ENCODE peak calls at places on chromosomes 13 and 19, in six cellular contexts. Z, C, Q, R, F and V are unnamed samples.

GRCh38 chr19:7722231-7722651 is 9.7 kb downstream of the CLEC4G start:
- DNase-seq in Z (no peak), C (no peak), Q (peak; percentile 75), R (no peak), F (no peak), V (no peak)

GRCh38 chr13:36986462-36987240 is 12.5 kb downstream of the ALG5 start:
- DNase-seq in Z (no peak), C (no peak), Q (no peak), R (no peak), F (peak; percentile 26), V (no peak)

GRCh38 chr13:43124495-43124894 is 101.1 kb downstream of the DNAJC15 start:
- DNase-seq in Z (no peak), C (no peak), Q (no peak), R (no peak), F (no peak), V (no peak)

GRCh38 chr13:28830580-28830979 is 10.4 kb downstream of the MTUS2 start:
- DNase-seq in Z (no peak), C (no peak), Q (no peak), R (no peak), F (no peak), V (no peak)

GRCh38 chr13:111006508-111007031 is 91.7 kb upstream of the ANKRD10 start:
- DNase-seq in Z (peak; percentile 70), C (peak; percentile 21), Q (no peak), R (peak; percentile 84), F (peak; percentile 95), V (no peak)

GRCh38 chr13:19836472-19836871 is 27.0 kb downstream of the ZMYM5 start:
- DNase-seq in Z (no peak), C (no peak), Q (no peak), R (no peak), F (peak; percentile 7), V (no peak)

GRCh38 chr13:24263652-24264051 is 45.7 kb upstream of the C1QTNF9 start:
- DNase-seq in Z (no peak), C (no peak), Q (no peak), R (no peak), F (peak; percentile 26), V (no peak)

GRCh38 chr13:44237276-44237767 is 136.3 kb upstream of the SERP2 start:
- DNase-seq in Z (peak; percentile 32), C (no peak), Q (peak; percentile 43), R (peak; percentile 69), F (peak; percentile 98), V (no peak)

GRCh38 chr19:43532962-43533545 is at the start of gene ZNF575:
- DNase-seq in Z (peak; percentile 89), C (peak; percentile 87), Q (peak; percentile 94), R (peak; percentile 94), F (peak; percentile 92), V (peak; percentile 70)

GRCh38 chr13:111661776-111662175 is 341.3 kb downstream of the TEX29 start:
- DNase-seq in Z (no peak), C (no peak), Q (no peak), R (no peak), F (no peak), V (no peak)

GRCh38 chr13:75685239-75685697 is 49.1 kb downstream of the LMO7 start:
- DNase-seq in Z (no peak), C (no peak), Q (no peak), R (no peak), F (peak; percentile 92), V (no peak)

GRCh38 chr13:32791545-32792172 is 205.4 kb downstream of the PDS5B start:
- DNase-seq in Z (no peak), C (no peak), Q (peak; percentile 24), R (no peak), F (peak; percentile 12), V (peak; percentile 63)

GRCh38 chr13:37886879-37887278 is 17.3 kb upstream of the TRPC4 start:
- DNase-seq in Z (no peak), C (no peak), Q (no peak), R (no peak), F (no peak), V (no peak)

GRCh38 chr19:17867087-17867486 is 4.7 kb upstream of the SLC5A5 start:
- DNase-seq in Z (no peak), C (no peak), Q (no peak), R (no peak), F (no peak), V (no peak)

GRCh38 chr13:67147257-67148218 is 82.6 kb downstream of the PCDH9 start:
- DNase-seq in Z (no peak), C (no peak), Q (no peak), R (no peak), F (peak; percentile 2), V (no peak)

GRCh38 chr13:76533251-76533650 is 353.0 kb downstream of the KCTD12 start:
- DNase-seq in Z (no peak), C (no peak), Q (no peak), R (no peak), F (peak; percentile 4), V (no peak)

GRCh38 chr13:100124265-100124664 is 35.4 kb downstream of the PCCA start:
- DNase-seq in Z (no peak), C (no peak), Q (no peak), R (no peak), F (peak; percentile 54), V (no peak)

GRCh38 chr13:26759907-26760834 is at the start of gene GPR12:
- DNase-seq in Z (no peak), C (no peak), Q (no peak), R (no peak), F (peak; percentile 36), V (no peak)

GRCh38 chr13:31722684-31723083 is 16.6 kb upstream of the RXFP2 start:
- DNase-seq in Z (no peak), C (no peak), Q (no peak), R (no peak), F (no peak), V (no peak)

GRCh38 chr13:34899888-34900287 is 42.2 kb upstream of the NBEA start:
- DNase-seq in Z (no peak), C (no peak), Q (no peak), R (no peak), F (no peak), V (no peak)

GRCh38 chr13:30676672-30677071 is 58.7 kb upstream of the ALOX5AP start:
- DNase-seq in Z (no peak), C (no peak), Q (no peak), R (no peak), F (peak; percentile 59), V (no peak)

GRCh38 chr13:44976949-44977583 is 12.2 kb downstream of the NUFIP1 start:
- DNase-seq in Z (no peak), C (no peak), Q (no peak), R (peak; percentile 37), F (no peak), V (no peak)

GRCh38 chr19:6060600-6061391 is 49.5 kb downstream of the RFX2 start:
- DNase-seq in Z (no peak), C (no peak), Q (no peak), R (no peak), F (peak; percentile 71), V (peak; percentile 41)

GRCh38 chr13:66468656-66469055 is 761.5 kb downstream of the PCDH9 start:
- DNase-seq in Z (no peak), C (no peak), Q (no peak), R (no peak), F (no peak), V (no peak)

GRCh38 chr19:4575267-4575793 is 15.8 kb upstream of the SEMA6B start:
- DNase-seq in Z (peak; percentile 70), C (no peak), Q (no peak), R (peak; percentile 72), F (peak; percentile 87), V (no peak)

GRCh38 chr13:109704771-109705628 is 81.4 kb downstream of the IRS2 start:
- DNase-seq in Z (peak; percentile 35), C (no peak), Q (no peak), R (peak; percentile 64), F (peak; percentile 20), V (no peak)

GRCh38 chr19:42315024-42315423 is 1.9 kb downstream of the TMEM145 start:
- DNase-seq in Z (no peak), C (no peak), Q (no peak), R (no peak), F (no peak), V (no peak)
- H3K27me3 ChIP-seq in Z (peaks cover 17% of the 10 kb centered on the region), C (peaks cover 3% of the 10 kb centered on the region), Q (no peaks in the 10 kb centered on the region), R (no peaks in the 10 kb centered on the region), F (peaks cover 7% of the 10 kb centered on the region), V (peaks cover 28% of the 10 kb centered on the region)

GRCh38 chr19:3042545-3043267 is 13.6 kb upstream of the TLE2 start:
- DNase-seq in Z (no peak), C (no peak), Q (no peak), R (no peak), F (no peak), V (no peak)
- H3K4me3 ChIP-seq in Z (no peak overlapping the region), C (no peak overlapping the region), Q (no peak overlapping the region), R (no peak overlapping the region), F (no peak overlapping the region), V (no peak overlapping the region)

GRCh38 chr19:47523473-47523872 is 8.6 kb upstream of the NAPA start:
- DNase-seq in Z (no peak), C (no peak), Q (no peak), R (no peak), F (no peak), V (no peak)
- H3K27me3 ChIP-seq in Z (peaks cover 9% of the 10 kb centered on the region), C (no peaks in the 10 kb centered on the region), Q (no peaks in the 10 kb centered on the region), R (no peaks in the 10 kb centered on the region), F (no peaks in the 10 kb centered on the region), V (peaks cover 4% of the 10 kb centered on the region)

GRCh38 chr13:113958373-113958772 is 15.5 kb downstream of the C13orf46 start:
- DNase-seq in Z (no peak), C (no peak), Q (no peak), R (no peak), F (no peak), V (no peak)

GRCh38 chr13:113955691-113956090 is 18.2 kb downstream of the C13orf46 start:
- DNase-seq in Z (no peak), C (no peak), Q (no peak), R (no peak), F (no peak), V (no peak)

GRCh38 chr13:113955235-113955634 is 18.6 kb downstream of the C13orf46 start:
- DNase-seq in Z (no peak), C (no peak), Q (no peak), R (no peak), F (no peak), V (no peak)

GRCh38 chr13:113954046-113954841 is 19.6 kb downstream of the C13orf46 start:
- DNase-seq in Z (no peak), C (no peak), Q (no peak), R (no peak), F (no peak), V (no peak)

GRCh38 chr13:113956571-113956970 is 17.3 kb downstream of the C13orf46 start:
- DNase-seq in Z (no peak), C (no peak), Q (no peak), R (no peak), F (no peak), V (no peak)
- H3K4me3 ChIP-seq in Z (no peak overlapping the region), C (no peak overlapping the region), Q (no peak overlapping the region), R (no peak overlapping the region), F (no peak overlapping the region), V (no peak overlapping the region)

DNA sequence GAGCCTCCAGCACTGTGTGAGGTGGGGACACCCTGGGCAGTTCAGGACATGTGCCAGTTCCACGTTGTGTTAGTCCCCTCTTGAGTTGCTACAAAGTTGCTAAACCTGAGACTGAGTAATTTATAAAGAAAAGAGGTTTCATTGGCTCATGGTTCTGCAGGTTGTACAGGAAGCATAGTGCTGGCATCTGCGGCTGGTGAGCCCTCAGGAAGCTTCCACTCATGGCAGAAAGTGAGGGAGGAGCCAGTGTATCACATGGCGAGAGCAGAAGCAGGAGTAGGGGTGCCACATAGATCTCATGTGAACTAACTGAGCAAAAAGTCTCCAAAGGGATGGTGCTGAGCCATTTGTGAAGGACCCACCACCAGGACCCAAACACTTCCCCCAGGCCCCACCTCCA is 33.2 kb downstream of the TRPM4 start:
- DNase-seq in Z (no peak), C (no peak), Q (no peak), R (no peak), F (no peak), V (no peak)
- H3K27me3 ChIP-seq in Z (no peaks in the 10 kb centered on the region), C (no peaks in the 10 kb centered on the region), Q (no peaks in the 10 kb centered on the region), R (no peaks in the 10 kb centered on the region), F (no peaks in the 10 kb centered on the region), V (no peaks in the 10 kb centered on the region)

GRCh38 chr19:39832341-39833083 is 1.4 kb downstream of the DYRK1B start:
- DNase-seq in Z (no peak), C (no peak), Q (no peak), R (no peak), F (peak; percentile 33), V (peak; percentile 33)
- H3K4me3 ChIP-seq in Z (peak overlapping the region; percentile 97), C (peak overlapping the region; percentile 92), Q (peak overlapping the region; percentile 81), R (no peak overlapping the region), F (peak overlapping the region; percentile 88), V (peak overlapping the region; percentile 96)